ENCODE peak calls at places on chromosomes 3 and 15, in ten cellular contexts. U is uterus, D is NT2/D1, M is ovary, X is A673, C is psoas muscle, K is neural progenitor cell, G is stomach, T is SJSA1, Q is heart left ventricle. O is an unnamed sample. For H3K4me1, the result is how much of the 10 kb centered on the place peaks cover.

GRCh38 chr15:64044315-64045105 is 1.8 kb downstream of the DAPK2 start:
- DNase-seq in U (no peak), D (no peak), M (no peak), X (no peak), C (no peak), K (no peak), G (peak), T (no peak), Q (no peak), O (no peak)

GRCh38 chr15:90020041-90020735 is 19.1 kb downstream of the ZNF710 start:
- DNase-seq in U (no peak), D (no peak), M (no peak), X (no peak), C (peak), K (no peak), G (no peak), T (no peak), Q (peak), O (no peak)

GRCh38 chr3:78645628-78646310 is 1122.0 kb downstream of the ROBO1 start:
- DNase-seq in U (no peak), D (peak), M (no peak), X (peak), C (no peak), K (peak), G (no peak), T (no peak), Q (no peak), O (no peak)

GRCh38 chr3:107861422-107861821 is 229.4 kb downstream of the CD47 start:
- DNase-seq in U (no peak), D (no peak), M (no peak), X (no peak), C (no peak), K (no peak), G (no peak), T (no peak), Q (no peak), O (no peak)

GRCh38 chr15:63387741-63388468 is 6.3 kb upstream of the CA12 start:
- DNase-seq in U (no peak), D (no peak), M (no peak), X (no peak), C (no peak), K (no peak), G (no peak), T (no peak), Q (no peak), O (no peak)

GRCh38 chr3:29696311-29696710 is 415.4 kb downstream of the RBMS3 start:
- DNase-seq in U (no peak), D (no peak), M (no peak), X (no peak), C (no peak), K (no peak), G (no peak), T (no peak), Q (no peak), O (no peak)

GRCh38 chr15:40043927-40044716 is 5.1 kb upstream of the SRP14 start:
- DNase-seq in U (no peak), D (no peak), M (no peak), X (no peak), C (no peak), K (no peak), G (no peak), T (peak), Q (no peak), O (no peak)

GRCh38 chr15:67105065-67105951 is 39.9 kb downstream of the SMAD3 start:
- DNase-seq in U (peak), D (peak), M (peak), X (peak), C (peak), K (no peak), G (peak), T (peak), Q (no peak), O (no peak)

DNA sequence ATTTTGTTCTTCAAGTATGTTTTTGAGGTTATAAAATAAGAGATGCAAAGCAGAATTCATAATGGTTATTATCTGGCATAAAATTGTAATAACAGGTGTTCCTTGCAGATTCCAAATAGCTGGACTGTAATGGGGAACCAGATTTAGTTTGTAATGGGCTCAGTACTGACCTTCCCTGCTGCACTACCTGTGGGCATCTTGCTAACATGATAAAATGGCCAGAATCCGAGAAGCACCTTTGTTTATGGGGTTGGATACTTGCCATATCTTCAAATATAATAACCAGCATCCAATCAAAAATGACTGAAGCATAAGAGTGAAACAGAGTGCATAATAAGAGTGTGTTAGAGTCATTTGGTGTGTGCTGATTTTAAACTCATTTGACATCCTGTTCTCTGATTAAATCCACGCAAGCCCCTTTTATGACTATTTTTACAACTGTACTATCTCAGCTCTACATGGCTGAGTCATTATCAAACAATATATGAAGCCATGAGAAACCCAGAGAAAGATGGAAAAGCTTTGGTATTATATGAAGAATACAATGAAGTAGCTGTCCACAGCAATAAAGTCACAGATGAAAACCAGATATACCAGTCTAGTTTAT is 292.4 kb downstream of the CNTN4 start:
- DNase-seq in U (no peak), D (no peak), M (no peak), X (no peak), C (no peak), K (no peak), G (no peak), T (no peak), Q (no peak), O (no peak)
- H3K4me1 ChIP-seq in U (under half), D (under half), M (under half), X (under half), C (under half), K (under half), G (under half), T (under half), Q (under half), O (under half)

GRCh38 chr3:54565956-54566355 is 361.9 kb downstream of the LRTM1 start:
- DNase-seq in U (no peak), D (no peak), M (no peak), X (no peak), C (no peak), K (no peak), G (no peak), T (no peak), Q (no peak), O (no peak)

GRCh38 chr3:54563661-54564200 is 364.1 kb downstream of the LRTM1 start:
- DNase-seq in U (no peak), D (no peak), M (no peak), X (no peak), C (no peak), K (no peak), G (no peak), T (no peak), Q (no peak), O (no peak)

GRCh38 chr3:54567949-54568348 is 359.9 kb downstream of the LRTM1 start:
- DNase-seq in U (no peak), D (no peak), M (no peak), X (no peak), C (no peak), K (no peak), G (no peak), T (no peak), Q (no peak), O (no peak)

GRCh38 chr3:54570008-54570407 is 357.9 kb downstream of the LRTM1 start:
- DNase-seq in U (no peak), D (no peak), M (no peak), X (no peak), C (no peak), K (no peak), G (no peak), T (no peak), Q (no peak), O (no peak)

GRCh38 chr3:54564374-54564925 is 363.4 kb downstream of the LRTM1 start:
- DNase-seq in U (no peak), D (no peak), M (no peak), X (no peak), C (no peak), K (no peak), G (no peak), T (no peak), Q (no peak), O (no peak)
- H3K4me3 ChIP-seq in U (no peak), D (no peak), M (no peak), X (no peak), C (no peak), K (no peak), G (no peak), T (no peak), Q (no peak), O (no peak)

GRCh38 chr15:97866994-97867393 is 93.5 kb upstream of the ARRDC4 start:
- DNase-seq in U (no peak), D (no peak), M (no peak), X (no peak), C (no peak), K (no peak), G (no peak), T (no peak), Q (no peak), O (no peak)

GRCh38 chr15:97858278-97858677 is 102.2 kb upstream of the ARRDC4 start:
- DNase-seq in U (no peak), D (no peak), M (no peak), X (no peak), C (no peak), K (no peak), G (no peak), T (no peak), Q (no peak), O (no peak)

DNA sequence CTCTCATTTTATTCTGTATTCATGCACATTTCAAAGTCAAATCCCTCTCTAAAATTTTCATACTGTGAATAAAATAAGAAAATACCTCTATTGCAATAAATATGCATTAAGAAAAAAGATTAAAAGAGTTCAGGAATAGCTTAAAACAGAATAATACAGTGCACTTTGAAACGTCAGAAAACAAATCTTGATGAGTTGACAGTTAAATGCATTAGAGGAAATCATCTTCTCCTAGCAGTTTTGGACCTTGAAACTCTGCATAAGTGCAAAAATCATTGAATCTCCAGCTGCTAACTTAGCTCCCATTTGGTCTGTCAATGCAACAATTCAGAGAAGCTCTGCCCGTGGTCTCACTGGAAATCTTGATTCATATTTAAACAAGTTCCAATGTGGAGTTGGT is 99.0 kb upstream of the ARRDC4 start:
- DNase-seq in U (no peak), D (no peak), M (no peak), X (no peak), C (no peak), K (no peak), G (no peak), T (no peak), Q (no peak), O (no peak)
- H3K4me1 ChIP-seq in U (under half), D (under half), M (under half), X (under half), C (under half), K (under half), G (under half), T (under half), Q (under half), O (under half)

DNA sequence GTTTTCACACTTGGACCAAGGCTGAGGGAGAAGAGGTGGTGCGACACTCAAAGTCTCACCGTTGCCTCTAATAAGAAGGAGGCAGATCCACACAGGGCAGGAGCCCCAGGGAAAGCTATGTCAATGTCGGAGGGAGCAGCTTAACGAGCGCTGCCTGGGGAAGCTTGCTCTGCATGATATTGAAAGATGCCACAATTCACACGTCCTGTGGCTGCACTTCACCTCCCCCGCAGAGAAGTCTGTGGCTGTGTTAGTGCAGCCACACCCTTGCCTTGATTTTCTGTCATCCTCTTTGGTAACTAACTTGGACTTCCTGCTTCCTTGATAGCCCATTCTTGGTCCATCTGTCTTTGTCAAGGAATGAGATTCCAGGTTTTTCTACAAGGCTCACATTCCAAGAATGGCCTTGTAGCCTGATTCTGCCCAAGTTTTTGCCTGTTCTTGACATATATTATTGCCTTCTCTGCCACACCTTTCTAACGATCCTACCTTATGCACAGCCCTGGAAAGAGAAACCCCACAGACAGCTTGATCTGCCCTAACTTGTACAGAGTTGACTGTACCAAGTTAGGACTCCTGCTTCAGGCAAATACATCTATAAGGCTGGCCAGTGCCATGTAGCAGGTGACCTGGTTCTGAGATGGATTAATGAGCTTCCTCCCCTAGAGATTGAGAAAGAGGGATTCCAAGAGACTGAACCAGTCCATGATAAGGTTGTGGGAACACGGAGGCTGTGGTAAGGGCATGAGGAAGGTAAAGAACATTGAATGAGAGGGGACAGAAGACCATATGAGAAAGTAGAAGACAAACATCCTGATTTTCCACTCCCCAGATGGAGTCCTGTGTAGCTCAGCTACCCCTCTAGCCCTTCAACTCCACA is 153.0 kb upstream of the WNT5A start:
- DNase-seq in U (no peak), D (no peak), M (no peak), X (no peak), C (no peak), K (no peak), G (no peak), T (no peak), Q (no peak), O (no peak)
- H3K4me3 ChIP-seq in U (no peak), D (no peak), M (no peak), X (no peak), C (no peak), K (no peak), G (no peak), T (no peak), Q (no peak), O (no peak)

GRCh38 chr3:194988495-194989165 is 282.3 kb downstream of the XXYLT1 start:
- DNase-seq in U (no peak), D (no peak), M (no peak), X (no peak), C (no peak), K (no peak), G (no peak), T (peak), Q (no peak), O (no peak)
- H3K4me1 ChIP-seq in U (under half), D (under half), M (under half), X (under half), C (under half), K (under half), G (under half), T (under half), Q (under half), O (under half)

GRCh38 chr3:41202834-41203345 is 3.6 kb downstream of the CTNNB1 start:
- DNase-seq in U (no peak), D (no peak), M (no peak), X (peak), C (no peak), K (peak), G (no peak), T (peak), Q (no peak), O (no peak)
- H3K4me3 ChIP-seq in U (peak), D (peak), M (peak), X (no peak), C (peak), K (peak), G (peak), T (no peak), Q (peak), O (peak)

GRCh38 chr3:16289144-16289889 is 24.3 kb downstream of the OXNAD1 start:
- DNase-seq in U (no peak), D (no peak), M (no peak), X (no peak), C (no peak), K (no peak), G (no peak), T (no peak), Q (no peak), O (no peak)
- H3K4me1 ChIP-seq in U (under half), D (under half), M (under half), X (under half), C (under half), K (under half), G (under half), T (under half), Q (half or more), O (half or more)

GRCh38 chr3:194296832-194297666 is 54.1 kb downstream of the CPN2 start:
- DNase-seq in U (no peak), D (peak), M (peak), X (no peak), C (peak), K (peak), G (no peak), T (no peak), Q (no peak), O (no peak)
- H3K4me3 ChIP-seq in U (peak), D (peak), M (peak), X (no peak), C (peak), K (peak), G (peak), T (no peak), Q (peak), O (peak)

GRCh38 chr3:197953325-197953724 is 3.3 kb downstream of the RPL35A start:
- DNase-seq in U (no peak), D (no peak), M (no peak), X (no peak), C (no peak), K (no peak), G (no peak), T (no peak), Q (no peak), O (no peak)
- H3K4me1 ChIP-seq in U (under half), D (under half), M (under half), X (under half), C (under half), K (under half), G (under half), T (under half), Q (under half), O (half or more)

DNA sequence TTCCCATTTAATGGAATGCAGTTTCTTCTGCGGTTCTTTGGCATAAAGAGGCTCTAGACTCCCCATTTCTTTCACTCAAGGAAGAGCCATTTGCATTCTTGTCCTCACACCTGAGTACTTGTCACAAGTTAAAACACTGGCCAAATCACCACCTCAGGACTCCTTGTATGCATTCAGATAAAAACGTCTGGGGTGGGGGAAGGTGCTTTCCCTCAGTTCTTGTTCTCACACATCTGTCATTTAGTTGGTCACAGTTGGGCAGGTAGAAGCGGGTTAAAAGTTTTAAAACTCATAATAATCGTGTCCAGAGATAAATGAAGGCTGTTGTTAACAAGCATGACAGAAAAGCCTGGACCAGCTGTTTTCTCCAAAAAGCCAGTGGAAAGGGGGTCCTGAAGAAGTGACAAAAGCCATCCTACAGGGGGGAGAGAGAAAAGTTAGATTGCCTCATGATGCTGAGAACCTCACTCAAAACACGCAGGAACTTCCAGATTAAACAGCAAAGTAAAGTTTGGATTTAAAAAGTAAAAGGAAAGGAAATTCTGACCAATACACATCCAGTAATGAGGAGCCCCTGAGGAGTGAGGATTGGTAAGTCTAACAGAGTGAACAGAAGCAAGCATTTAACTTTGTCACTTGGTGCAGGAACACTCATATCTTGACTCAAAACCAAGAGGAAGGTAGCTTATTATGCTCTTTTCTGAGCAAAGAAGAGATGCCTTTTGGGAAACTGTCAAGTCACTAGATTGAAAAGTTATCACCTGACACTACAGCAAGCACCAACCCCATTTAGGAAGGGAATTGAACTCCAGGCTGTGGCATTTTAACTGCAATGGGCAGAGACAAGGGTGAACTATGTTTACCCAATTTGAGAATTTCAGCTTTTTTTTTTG is 2.8 kb downstream of the BCL2L10 start:
- DNase-seq in U (no peak), D (no peak), M (no peak), X (no peak), C (no peak), K (no peak), G (no peak), T (no peak), Q (no peak), O (no peak)
- H3K4me3 ChIP-seq in U (no peak), D (no peak), M (no peak), X (no peak), C (no peak), K (no peak), G (no peak), T (no peak), Q (no peak), O (no peak)